ENCODE peak calls at places on chromosomes 11 and 22, in ten cellular contexts. One of them, this sample, is unnamed.

GRCh38 chr11:18312012-18312411 is 9.9 kb downstream of the HPS5 start:
- DNase-seq in AG04450: no peak
- DNase-seq in kidney: no peak
- DNase-seq in esophagus muscularis mucosa: no peak
- DNase-seq in astrocyte of the spinal cord: peak; percentile 57
- DNase-seq in lower leg skin: no peak
- DNase-seq in neural crest cell: no peak
- DNase-seq in adrenal gland: no peak
- DNase-seq in transverse colon: no peak
- DNase-seq in AG04449: no peak
- DNase-seq in this sample: no peak

GRCh38 chr11:16148301-16148787 is 208.0 kb downstream of the SOX6 start:
- DNase-seq in neural crest cell: peak; percentile 16
- DNase-seq in astrocyte of the spinal cord: no peak
- DNase-seq in transverse colon: no peak
- DNase-seq in AG04449: no peak
- DNase-seq in kidney: no peak
- DNase-seq in esophagus muscularis mucosa: no peak
- DNase-seq in adrenal gland: no peak
- DNase-seq in lower leg skin: no peak
- DNase-seq in AG04450: no peak
- DNase-seq in this sample: no peak

GRCh38 chr11:114775849-114776621 is 97.7 kb downstream of the NXPE2 start:
- DNase-seq in adrenal gland: peak; percentile 54
- DNase-seq in lower leg skin: no peak
- DNase-seq in AG04449: no peak
- DNase-seq in astrocyte of the spinal cord: no peak
- DNase-seq in kidney: no peak
- DNase-seq in neural crest cell: no peak
- DNase-seq in esophagus muscularis mucosa: no peak
- DNase-seq in transverse colon: no peak
- DNase-seq in AG04450: no peak
- DNase-seq in this sample: no peak

GRCh38 chr11:111445586-111445985 is 66.5 kb upstream of the POU2AF1 start:
- DNase-seq in neural crest cell: no peak
- DNase-seq in adrenal gland: no peak
- DNase-seq in AG04450: no peak
- DNase-seq in transverse colon: no peak
- DNase-seq in lower leg skin: no peak
- DNase-seq in astrocyte of the spinal cord: no peak
- DNase-seq in AG04449: no peak
- DNase-seq in esophagus muscularis mucosa: no peak
- DNase-seq in kidney: no peak
- DNase-seq in this sample: no peak

GRCh38 chr11:27443746-27444465 is 28.7 kb downstream of the LGR4 start:
- DNase-seq in neural crest cell: no peak
- DNase-seq in AG04450: no peak
- DNase-seq in lower leg skin: no peak
- DNase-seq in AG04449: no peak
- DNase-seq in transverse colon: no peak
- DNase-seq in esophagus muscularis mucosa: no peak
- DNase-seq in astrocyte of the spinal cord: no peak
- DNase-seq in adrenal gland: no peak
- DNase-seq in kidney: no peak
- DNase-seq in this sample: no peak

GRCh38 chr11:74037309-74037708 is 28.4 kb upstream of the UCP3 start:
- DNase-seq in kidney: peak; percentile 81
- DNase-seq in astrocyte of the spinal cord: peak; percentile 16
- DNase-seq in AG04450: no peak
- DNase-seq in adrenal gland: no peak
- DNase-seq in AG04449: no peak
- DNase-seq in esophagus muscularis mucosa: no peak
- DNase-seq in lower leg skin: no peak
- DNase-seq in neural crest cell: no peak
- DNase-seq in transverse colon: no peak
- DNase-seq in this sample: no peak

GRCh38 chr11:107044503-107044902 is 26.2 kb upstream of the GUCY1A2 start:
- DNase-seq in lower leg skin: no peak
- DNase-seq in astrocyte of the spinal cord: peak; percentile 41
- DNase-seq in kidney: no peak
- DNase-seq in esophagus muscularis mucosa: no peak
- DNase-seq in AG04450: no peak
- DNase-seq in adrenal gland: no peak
- DNase-seq in neural crest cell: no peak
- DNase-seq in transverse colon: no peak
- DNase-seq in AG04449: no peak
- DNase-seq in this sample: no peak

GRCh38 chr11:130202818-130203671 is 43.5 kb downstream of the ST14 start:
- DNase-seq in esophagus muscularis mucosa: no peak
- DNase-seq in transverse colon: no peak
- DNase-seq in AG04449: no peak
- DNase-seq in AG04450: no peak
- DNase-seq in astrocyte of the spinal cord: no peak
- DNase-seq in lower leg skin: no peak
- DNase-seq in neural crest cell: no peak
- DNase-seq in adrenal gland: no peak
- DNase-seq in kidney: peak; percentile 66
- DNase-seq in this sample: no peak

DNA sequence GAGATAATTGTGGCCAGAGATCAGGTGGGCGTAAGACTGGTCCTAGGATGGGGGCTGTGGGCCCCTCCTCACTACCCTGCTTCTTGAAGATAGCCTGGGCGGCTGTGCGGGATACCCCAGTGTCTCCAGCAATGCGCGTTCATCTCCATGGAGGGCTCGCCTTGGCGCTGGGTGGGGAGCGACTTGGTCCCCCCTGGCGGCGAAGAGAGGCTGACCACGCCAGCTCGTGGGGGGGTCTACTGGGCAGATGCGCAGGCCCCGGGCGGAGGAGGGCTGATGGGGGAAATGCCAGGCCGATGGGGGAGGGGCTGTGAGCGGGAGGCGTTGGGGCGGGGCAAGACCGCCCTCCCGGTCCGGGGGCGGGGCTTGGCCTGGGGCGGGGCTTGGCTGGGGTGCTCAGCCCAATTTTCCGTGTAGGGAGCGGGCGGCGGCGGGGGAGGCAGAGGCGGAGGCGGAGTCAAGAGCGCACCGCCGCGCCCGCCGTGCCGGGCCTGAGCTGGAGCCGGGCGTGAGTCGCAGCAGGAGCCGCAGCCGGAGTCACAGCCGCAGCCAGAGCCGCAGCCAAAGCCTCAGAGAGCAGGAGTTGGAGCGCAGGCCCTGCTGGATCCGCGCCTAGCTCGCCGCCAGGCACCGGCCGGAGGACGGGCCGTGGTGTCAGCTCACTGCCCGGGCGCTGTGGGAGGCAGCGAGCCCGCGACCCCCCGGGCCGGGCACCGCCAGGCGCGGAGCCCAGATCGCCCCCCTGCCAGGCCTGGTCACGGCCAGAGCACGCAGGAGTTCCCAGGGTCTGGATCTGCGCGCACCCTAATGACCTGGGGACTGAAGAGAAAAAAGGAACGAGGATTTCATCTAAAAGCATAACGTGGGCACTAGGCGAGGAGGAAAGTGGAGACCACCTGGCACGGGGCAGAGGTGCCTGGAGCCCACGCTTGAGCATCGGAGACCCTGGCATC is at the start of gene SLC35E4:
- DNase-seq in neural crest cell: peak; percentile 95
- DNase-seq in esophagus muscularis mucosa: peak; percentile 97
- DNase-seq in kidney: peak; percentile 98
- DNase-seq in adrenal gland: peak; percentile 93
- DNase-seq in astrocyte of the spinal cord: peak; percentile 92
- DNase-seq in transverse colon: peak; percentile 98
- DNase-seq in lower leg skin: peak; percentile 92
- DNase-seq in AG04450: peak; percentile 78
- DNase-seq in AG04449: peak; percentile 12
- DNase-seq in this sample: peak; percentile 98
- TF ChIP-seq CTCF in neural crest cell: no peak
- TF ChIP-seq CTCF in esophagus muscularis mucosa: peak; percentile 22
- TF ChIP-seq CTCF in kidney: no peak
- TF ChIP-seq CTCF in adrenal gland: peak; percentile 44
- TF ChIP-seq CTCF in astrocyte of the spinal cord: peak; percentile 31
- TF ChIP-seq CTCF in transverse colon: peak; percentile 16
- TF ChIP-seq CTCF in lower leg skin: no peak
- TF ChIP-seq CTCF in AG04450: peak; percentile 48
- TF ChIP-seq CTCF in AG04449: peak; percentile 59
- TF ChIP-seq CTCF in this sample: peak; percentile 20

GRCh38 chr11:71202966-71203365 is 49.4 kb downstream of the SHANK2 start:
- DNase-seq in lower leg skin: no peak
- DNase-seq in kidney: peak; percentile 18
- DNase-seq in adrenal gland: no peak
- DNase-seq in astrocyte of the spinal cord: no peak
- DNase-seq in neural crest cell: no peak
- DNase-seq in transverse colon: no peak
- DNase-seq in AG04450: no peak
- DNase-seq in AG04449: no peak
- DNase-seq in esophagus muscularis mucosa: no peak
- DNase-seq in this sample: no peak

GRCh38 chr11:71206186-71206585 is 46.2 kb downstream of the SHANK2 start:
- DNase-seq in kidney: peak; percentile 76
- DNase-seq in neural crest cell: no peak
- DNase-seq in transverse colon: peak; percentile 33
- DNase-seq in AG04450: no peak
- DNase-seq in lower leg skin: no peak
- DNase-seq in AG04449: no peak
- DNase-seq in esophagus muscularis mucosa: no peak
- DNase-seq in astrocyte of the spinal cord: no peak
- DNase-seq in adrenal gland: peak; percentile 14
- DNase-seq in this sample: no peak

GRCh38 chr11:71204294-71204693 is 48.1 kb downstream of the SHANK2 start:
- DNase-seq in neural crest cell: no peak
- DNase-seq in esophagus muscularis mucosa: no peak
- DNase-seq in transverse colon: no peak
- DNase-seq in lower leg skin: no peak
- DNase-seq in kidney: peak; percentile 59
- DNase-seq in adrenal gland: peak; percentile 6
- DNase-seq in AG04450: no peak
- DNase-seq in AG04449: no peak
- DNase-seq in astrocyte of the spinal cord: no peak
- DNase-seq in this sample: no peak

GRCh38 chr11:71203681-71204080 is 48.7 kb downstream of the SHANK2 start:
- DNase-seq in esophagus muscularis mucosa: no peak
- DNase-seq in adrenal gland: no peak
- DNase-seq in transverse colon: no peak
- DNase-seq in lower leg skin: no peak
- DNase-seq in astrocyte of the spinal cord: no peak
- DNase-seq in neural crest cell: no peak
- DNase-seq in AG04449: no peak
- DNase-seq in kidney: peak; percentile 45
- DNase-seq in AG04450: no peak
- DNase-seq in this sample: no peak

DNA sequence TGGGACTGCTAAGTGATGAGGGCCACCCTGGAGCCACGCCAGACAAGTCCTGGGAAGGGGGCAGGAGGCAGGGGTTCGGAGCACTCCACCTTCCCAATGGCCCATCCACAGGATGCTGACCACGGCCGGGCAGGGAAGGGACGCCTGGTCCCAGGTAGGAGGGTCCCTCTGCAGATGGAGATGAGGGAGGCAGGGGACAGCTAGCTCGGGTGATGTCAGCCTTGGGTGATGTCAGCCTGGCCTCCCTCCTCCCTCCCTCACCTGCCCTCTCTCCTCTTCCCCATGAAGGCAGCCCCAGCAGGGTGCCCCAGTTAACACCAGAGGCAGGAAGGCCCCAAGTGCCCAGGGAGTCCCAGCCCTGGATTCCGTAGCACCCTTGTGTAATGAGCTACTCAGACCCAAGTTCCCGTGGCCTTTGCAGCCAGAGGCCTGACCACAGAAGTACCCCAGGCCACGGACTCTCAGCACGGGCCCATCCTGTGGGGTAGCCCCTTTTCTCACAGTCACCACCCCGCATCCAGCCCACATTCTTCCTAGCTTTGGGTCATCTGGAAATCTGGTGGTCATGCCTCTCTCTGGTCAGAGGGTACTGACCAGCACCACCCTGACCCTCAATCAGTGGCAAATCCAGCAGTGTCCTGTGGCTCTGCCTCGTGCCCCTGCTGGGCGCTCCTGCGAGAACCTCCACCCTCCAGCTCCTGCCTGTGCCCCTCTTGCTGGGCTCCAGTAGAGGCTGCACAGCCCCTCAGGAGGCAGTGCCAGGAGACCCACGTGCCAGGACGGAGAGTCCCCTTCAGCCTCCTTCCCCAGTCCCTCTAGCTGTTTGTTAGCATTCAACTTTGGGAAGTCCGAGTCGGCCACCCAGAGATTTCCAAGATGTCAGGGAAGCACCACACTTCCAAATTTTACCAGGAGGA is 47.4 kb downstream of the SHANK2 start:
- DNase-seq in astrocyte of the spinal cord: no peak
- DNase-seq in adrenal gland: no peak
- DNase-seq in lower leg skin: no peak
- DNase-seq in kidney: peak; percentile 63
- DNase-seq in esophagus muscularis mucosa: no peak
- DNase-seq in AG04449: no peak
- DNase-seq in AG04450: no peak
- DNase-seq in transverse colon: no peak
- DNase-seq in neural crest cell: no peak
- DNase-seq in this sample: no peak
- TF ChIP-seq CTCF in astrocyte of the spinal cord: no peak
- TF ChIP-seq CTCF in adrenal gland: no peak
- TF ChIP-seq CTCF in lower leg skin: no peak
- TF ChIP-seq CTCF in kidney: no peak
- TF ChIP-seq CTCF in esophagus muscularis mucosa: no peak
- TF ChIP-seq CTCF in AG04449: no peak
- TF ChIP-seq CTCF in AG04450: no peak
- TF ChIP-seq CTCF in transverse colon: no peak
- TF ChIP-seq CTCF in neural crest cell: no peak
- TF ChIP-seq CTCF in this sample: no peak

DNA sequence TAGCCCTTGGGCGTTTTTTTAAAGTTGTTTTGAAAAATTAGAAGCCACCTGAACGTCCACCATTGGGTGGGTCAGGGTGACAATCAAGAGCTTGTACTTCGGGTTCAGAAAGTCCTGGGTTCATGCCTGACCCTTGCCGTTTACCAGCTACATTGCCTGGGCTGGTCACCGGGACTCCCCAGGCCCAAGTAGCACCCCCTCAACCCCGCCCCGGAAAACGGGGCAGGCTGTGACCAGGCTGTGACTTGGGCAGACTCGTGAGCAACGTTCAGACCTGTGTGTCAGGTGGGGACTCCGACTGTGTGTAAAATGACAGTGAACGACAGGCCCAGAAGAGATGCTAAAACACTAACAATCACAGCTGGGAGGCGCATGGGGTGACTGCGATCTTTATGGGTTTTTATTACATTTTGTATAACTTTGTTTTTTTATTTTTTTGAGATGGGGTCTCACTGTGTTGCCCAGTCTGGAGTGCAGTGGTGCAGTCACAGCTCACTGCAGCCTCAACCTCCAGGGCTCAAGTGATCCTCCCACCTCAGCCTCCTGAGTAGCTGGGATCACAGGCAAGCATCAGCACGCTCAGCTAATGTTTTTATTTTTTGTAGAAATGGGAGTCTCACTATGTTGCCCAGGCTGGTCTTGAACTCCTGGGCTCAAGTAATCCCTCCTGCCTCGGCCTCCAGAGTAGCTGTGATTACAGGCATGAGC is 56.8 kb downstream of the TRMU start:
- DNase-seq in adrenal gland: no peak
- DNase-seq in astrocyte of the spinal cord: no peak
- DNase-seq in lower leg skin: no peak
- DNase-seq in AG04450: no peak
- DNase-seq in esophagus muscularis mucosa: no peak
- DNase-seq in kidney: peak; percentile 60
- DNase-seq in transverse colon: no peak
- DNase-seq in neural crest cell: no peak
- DNase-seq in AG04449: no peak
- DNase-seq in this sample: no peak
- TF ChIP-seq CTCF in adrenal gland: no peak
- TF ChIP-seq CTCF in astrocyte of the spinal cord: no peak
- TF ChIP-seq CTCF in lower leg skin: no peak
- TF ChIP-seq CTCF in AG04450: no peak
- TF ChIP-seq CTCF in esophagus muscularis mucosa: no peak
- TF ChIP-seq CTCF in kidney: no peak
- TF ChIP-seq CTCF in transverse colon: no peak
- TF ChIP-seq CTCF in neural crest cell: no peak
- TF ChIP-seq CTCF in AG04449: no peak
- TF ChIP-seq CTCF in this sample: no peak

GRCh38 chr11:65182258-65183170 is 786 bp downstream of the CAPN1 start:
- DNase-seq in neural crest cell: no peak
- DNase-seq in kidney: peak; percentile 87
- DNase-seq in esophagus muscularis mucosa: no peak
- DNase-seq in AG04450: no peak
- DNase-seq in astrocyte of the spinal cord: no peak
- DNase-seq in adrenal gland: peak; percentile 36
- DNase-seq in lower leg skin: no peak
- DNase-seq in transverse colon: peak; percentile 67
- DNase-seq in AG04449: no peak
- DNase-seq in this sample: no peak

GRCh38 chr11:65181569-65182257 is at the start of gene CAPN1:
- DNase-seq in lower leg skin: peak; percentile 85
- DNase-seq in adrenal gland: peak; percentile 90
- DNase-seq in transverse colon: peak; percentile 91
- DNase-seq in astrocyte of the spinal cord: peak; percentile 85
- DNase-seq in neural crest cell: peak; percentile 35
- DNase-seq in AG04450: peak; percentile 61
- DNase-seq in kidney: peak; percentile 94
- DNase-seq in AG04449: peak; percentile 31
- DNase-seq in esophagus muscularis mucosa: peak; percentile 93
- DNase-seq in this sample: peak; percentile 86

GRCh38 chr11:65184146-65184545 is 2.4 kb downstream of the CAPN1 start:
- DNase-seq in AG04450: no peak
- DNase-seq in neural crest cell: no peak
- DNase-seq in esophagus muscularis mucosa: no peak
- DNase-seq in AG04449: no peak
- DNase-seq in transverse colon: no peak
- DNase-seq in astrocyte of the spinal cord: no peak
- DNase-seq in kidney: peak; percentile 81
- DNase-seq in adrenal gland: no peak
- DNase-seq in lower leg skin: no peak
- DNase-seq in this sample: no peak

GRCh38 chr11:65183201-65183891 is 1.6 kb downstream of the CAPN1 start:
- DNase-seq in adrenal gland: no peak
- DNase-seq in transverse colon: peak; percentile 41
- DNase-seq in AG04449: no peak
- DNase-seq in lower leg skin: peak; percentile 47
- DNase-seq in kidney: peak; percentile 91
- DNase-seq in astrocyte of the spinal cord: no peak
- DNase-seq in esophagus muscularis mucosa: no peak
- DNase-seq in AG04450: no peak
- DNase-seq in neural crest cell: no peak
- DNase-seq in this sample: no peak

GRCh38 chr11:65180877-65181568 is 705 bp upstream of the CAPN1 start:
- DNase-seq in neural crest cell: peak; percentile 82
- DNase-seq in astrocyte of the spinal cord: peak; percentile 63
- DNase-seq in AG04449: no peak
- DNase-seq in kidney: peak; percentile 89
- DNase-seq in AG04450: peak; percentile 10
- DNase-seq in lower leg skin: peak; percentile 34
- DNase-seq in transverse colon: peak; percentile 73
- DNase-seq in esophagus muscularis mucosa: no peak
- DNase-seq in adrenal gland: peak; percentile 68
- DNase-seq in this sample: peak; percentile 83
- TF ChIP-seq CTCF in neural crest cell: peak; percentile 72
- TF ChIP-seq CTCF in astrocyte of the spinal cord: peak; percentile 52
- TF ChIP-seq CTCF in AG04449: peak; percentile 76
- TF ChIP-seq CTCF in kidney: peak; percentile 46
- TF ChIP-seq CTCF in AG04450: peak; percentile 48
- TF ChIP-seq CTCF in lower leg skin: no peak
- TF ChIP-seq CTCF in transverse colon: peak; percentile 42
- TF ChIP-seq CTCF in esophagus muscularis mucosa: no peak
- TF ChIP-seq CTCF in adrenal gland: peak; percentile 58
- TF ChIP-seq CTCF in this sample: peak; percentile 93

This sample was measured in GM13977.